ENCODE peak calls at places on chromosomes 12 and 14, in five cellular contexts. One of them, this sample, is unnamed.

GRCh38 chr14:35789651-35790050 is 19.4 kb downstream of the RALGAPA1 start:
- DNase-seq in cardiac muscle cell: no peak
- DNase-seq in left lung: no peak
- DNase-seq in heart left ventricle: no peak
- DNase-seq in pancreas: no peak
- DNase-seq in this sample: no peak

GRCh38 chr14:76323331-76324050 is 52.4 kb upstream of the ESRRB start:
- DNase-seq in left lung: no peak
- DNase-seq in heart left ventricle: no peak
- DNase-seq in cardiac muscle cell: no peak
- DNase-seq in pancreas: no peak
- DNase-seq in this sample: no peak

GRCh38 chr12:47949441-47950341 is 13.7 kb upstream of the TMEM106C start:
- DNase-seq in pancreas: peak
- DNase-seq in left lung: peak
- DNase-seq in cardiac muscle cell: peak
- DNase-seq in heart left ventricle: peak
- DNase-seq in this sample: peak

GRCh38 chr12:119592232-119592631 is 1.3 kb upstream of the TMEM233 start:
- DNase-seq in left lung: no peak
- DNase-seq in heart left ventricle: no peak
- DNase-seq in cardiac muscle cell: peak
- DNase-seq in pancreas: no peak
- DNase-seq in this sample: no peak

GRCh38 chr14:85528882-85529585 is 910 bp upstream of the FLRT2 start:
- DNase-seq in heart left ventricle: no peak
- DNase-seq in cardiac muscle cell: peak
- DNase-seq in left lung: no peak
- DNase-seq in pancreas: peak
- DNase-seq in this sample: peak

GRCh38 chr14:51643137-51643536 is 8.6 kb upstream of the FRMD6 start:
- DNase-seq in left lung: no peak
- DNase-seq in pancreas: no peak
- DNase-seq in heart left ventricle: no peak
- DNase-seq in cardiac muscle cell: no peak
- DNase-seq in this sample: no peak

GRCh38 chr12:3641428-3641883 is 111.5 kb downstream of the CRACR2A start:
- DNase-seq in pancreas: no peak
- DNase-seq in left lung: no peak
- DNase-seq in heart left ventricle: no peak
- DNase-seq in cardiac muscle cell: peak
- DNase-seq in this sample: no peak

GRCh38 chr12:6952121-6952859 is 1.1 kb downstream of the PTPN6 start:
- DNase-seq in left lung: peak
- DNase-seq in cardiac muscle cell: no peak
- DNase-seq in heart left ventricle: no peak
- DNase-seq in pancreas: no peak
- DNase-seq in this sample: no peak

GRCh38 chr14:72753044-72753710 is 140.7 kb downstream of the DPF3 start:
- DNase-seq in heart left ventricle: no peak
- DNase-seq in left lung: no peak
- DNase-seq in pancreas: no peak
- DNase-seq in cardiac muscle cell: no peak
- DNase-seq in this sample: no peak

GRCh38 chr14:79229383-79229875 is 981.9 kb downstream of the DIO2 start:
- DNase-seq in cardiac muscle cell: no peak
- DNase-seq in left lung: no peak
- DNase-seq in pancreas: no peak
- DNase-seq in heart left ventricle: no peak
- DNase-seq in this sample: no peak

GRCh38 chr12:110661337-110661972 is 27.5 kb downstream of the HVCN1 start:
- DNase-seq in pancreas: no peak
- DNase-seq in cardiac muscle cell: no peak
- DNase-seq in heart left ventricle: peak
- DNase-seq in left lung: peak
- DNase-seq in this sample: no peak

GRCh38 chr12:56189336-56189917 is at the start of gene SMARCC2:
- DNase-seq in left lung: peak
- DNase-seq in cardiac muscle cell: peak
- DNase-seq in heart left ventricle: peak
- DNase-seq in pancreas: peak
- DNase-seq in this sample: peak

GRCh38 chr12:19404232-19404880 is 34.9 kb upstream of the AEBP2 start:
- DNase-seq in left lung: no peak
- DNase-seq in pancreas: no peak
- DNase-seq in cardiac muscle cell: no peak
- DNase-seq in heart left ventricle: no peak
- DNase-seq in this sample: no peak
- H3K4me3 ChIP-seq in left lung: no peak
- H3K4me3 ChIP-seq in pancreas: no peak
- H3K4me3 ChIP-seq in cardiac muscle cell: no peak
- H3K4me3 ChIP-seq in heart left ventricle: no peak
- H3K4me3 ChIP-seq in this sample: no peak

GRCh38 chr12:31355747-31356107 is 29.8 kb upstream of the SINHCAF start:
- DNase-seq in heart left ventricle: no peak
- DNase-seq in cardiac muscle cell: no peak
- DNase-seq in pancreas: no peak
- DNase-seq in left lung: no peak
- DNase-seq in this sample: no peak

GRCh38 chr12:31353730-31354708 is 28.1 kb upstream of the SINHCAF start:
- DNase-seq in heart left ventricle: no peak
- DNase-seq in left lung: no peak
- DNase-seq in cardiac muscle cell: no peak
- DNase-seq in pancreas: no peak
- DNase-seq in this sample: no peak
- H3K27ac ChIP-seq in heart left ventricle: no peak
- H3K27ac ChIP-seq in left lung: no peak
- H3K27ac ChIP-seq in cardiac muscle cell: no peak
- H3K27ac ChIP-seq in pancreas: no peak
- H3K27ac ChIP-seq in this sample: peak

GRCh38 chr12:19669793-19670192 is 230.5 kb downstream of the AEBP2 start:
- DNase-seq in heart left ventricle: no peak
- DNase-seq in cardiac muscle cell: no peak
- DNase-seq in left lung: no peak
- DNase-seq in pancreas: no peak
- DNase-seq in this sample: no peak
- H3K4me3 ChIP-seq in heart left ventricle: no peak
- H3K4me3 ChIP-seq in cardiac muscle cell: no peak
- H3K4me3 ChIP-seq in left lung: no peak
- H3K4me3 ChIP-seq in pancreas: no peak
- H3K4me3 ChIP-seq in this sample: no peak

GRCh38 chr14:68911594-68912227 is 67.4 kb downstream of the ACTN1 start:
- DNase-seq in heart left ventricle: peak
- DNase-seq in left lung: peak
- DNase-seq in cardiac muscle cell: peak
- DNase-seq in pancreas: peak
- DNase-seq in this sample: peak
- H3K27ac ChIP-seq in heart left ventricle: no peak
- H3K27ac ChIP-seq in left lung: peak
- H3K27ac ChIP-seq in cardiac muscle cell: peak
- H3K27ac ChIP-seq in pancreas: no peak
- H3K27ac ChIP-seq in this sample: no peak

GRCh38 chr12:14767617-14768016 is 35.7 kb downstream of the WBP11 start:
- DNase-seq in heart left ventricle: no peak
- DNase-seq in left lung: no peak
- DNase-seq in pancreas: no peak
- DNase-seq in cardiac muscle cell: no peak
- DNase-seq in this sample: no peak

GRCh38 chr12:14769462-14769836 is 33.8 kb downstream of the WBP11 start:
- DNase-seq in pancreas: no peak
- DNase-seq in left lung: peak
- DNase-seq in cardiac muscle cell: peak
- DNase-seq in heart left ventricle: peak
- DNase-seq in this sample: no peak

GRCh38 chr12:14770495-14771313 is 32.6 kb downstream of the WBP11 start:
- DNase-seq in cardiac muscle cell: peak
- DNase-seq in heart left ventricle: peak
- DNase-seq in left lung: peak
- DNase-seq in pancreas: peak
- DNase-seq in this sample: peak

GRCh38 chr12:14769837-14770494 is 33.3 kb downstream of the WBP11 start:
- DNase-seq in cardiac muscle cell: peak
- DNase-seq in heart left ventricle: peak
- DNase-seq in left lung: peak
- DNase-seq in pancreas: peak
- DNase-seq in this sample: peak

GRCh38 chr12:14768823-14769405 is 34.4 kb downstream of the WBP11 start:
- DNase-seq in left lung: peak
- DNase-seq in pancreas: peak
- DNase-seq in heart left ventricle: no peak
- DNase-seq in cardiac muscle cell: peak
- DNase-seq in this sample: no peak
- H3K4me3 ChIP-seq in left lung: peak
- H3K4me3 ChIP-seq in pancreas: peak
- H3K4me3 ChIP-seq in heart left ventricle: peak
- H3K4me3 ChIP-seq in cardiac muscle cell: peak
- H3K4me3 ChIP-seq in this sample: peak

DNA sequence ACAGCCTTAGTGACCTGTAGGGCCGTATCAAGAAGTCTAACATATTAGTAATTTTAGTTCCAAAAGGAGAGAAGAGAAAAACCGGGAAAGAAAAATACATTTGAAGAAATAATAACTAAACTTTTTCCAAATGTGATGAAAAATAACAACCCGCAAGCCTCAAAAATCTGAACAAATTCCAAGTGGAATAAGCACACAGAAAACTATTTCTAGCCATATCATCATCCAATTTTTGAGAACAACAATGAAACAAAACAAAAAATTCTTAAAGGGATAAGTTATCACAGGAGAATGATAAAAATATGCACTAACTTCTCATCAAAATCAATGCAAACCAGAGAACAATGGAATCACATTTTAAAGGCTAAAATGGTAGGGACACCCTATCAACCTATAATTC is 198.1 kb upstream of the PLXNC1 start:
- DNase-seq in heart left ventricle: no peak
- DNase-seq in left lung: no peak
- DNase-seq in cardiac muscle cell: no peak
- DNase-seq in pancreas: no peak
- DNase-seq in this sample: no peak
- H3K27ac ChIP-seq in heart left ventricle: no peak
- H3K27ac ChIP-seq in left lung: no peak
- H3K27ac ChIP-seq in cardiac muscle cell: no peak
- H3K27ac ChIP-seq in pancreas: no peak
- H3K27ac ChIP-seq in this sample: no peak

DNA sequence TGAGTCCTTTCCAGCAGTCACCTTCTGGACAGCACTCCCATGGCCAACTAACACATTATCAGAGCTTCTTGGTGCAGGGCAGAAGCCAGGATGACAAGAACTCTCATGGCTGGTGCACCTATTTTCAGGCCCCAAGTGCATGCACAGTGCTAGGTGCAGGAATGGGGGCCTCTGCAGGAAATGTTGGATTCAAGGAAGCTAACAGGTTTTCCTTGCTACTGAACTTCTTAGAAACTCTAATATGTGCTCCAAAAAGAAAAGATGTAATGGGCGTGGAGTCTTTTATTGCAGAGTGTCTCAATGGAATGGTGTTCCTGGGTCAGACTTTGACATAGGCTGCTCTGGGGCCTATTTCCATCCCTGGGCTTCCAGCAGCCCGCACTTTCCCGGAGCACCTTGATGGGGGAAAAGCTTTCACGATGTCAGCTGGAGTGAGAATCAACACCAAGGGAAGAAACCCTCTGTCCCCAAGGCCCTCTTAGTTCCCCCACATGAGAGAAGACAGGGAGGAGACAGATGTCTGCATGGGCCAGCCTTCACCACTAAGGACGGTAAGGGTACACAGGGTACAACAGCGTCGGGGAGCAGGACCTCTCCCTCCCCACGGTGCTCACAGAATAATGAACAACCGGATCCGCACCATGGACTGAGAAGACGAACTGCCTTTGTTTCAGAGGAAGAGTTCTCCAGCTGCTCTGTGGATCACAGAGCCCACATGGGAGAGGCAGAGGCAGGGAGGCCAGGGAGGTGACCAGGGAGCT is 6.9 kb downstream of the KRT3 start:
- DNase-seq in heart left ventricle: no peak
- DNase-seq in pancreas: no peak
- DNase-seq in left lung: no peak
- DNase-seq in cardiac muscle cell: no peak
- DNase-seq in this sample: no peak
- H3K4me3 ChIP-seq in heart left ventricle: no peak
- H3K4me3 ChIP-seq in pancreas: no peak
- H3K4me3 ChIP-seq in left lung: no peak
- H3K4me3 ChIP-seq in cardiac muscle cell: no peak
- H3K4me3 ChIP-seq in this sample: no peak

GRCh38 chr12:9049520-9050133 is 60.3 kb downstream of the KLRG1 start:
- DNase-seq in cardiac muscle cell: peak
- DNase-seq in heart left ventricle: no peak
- DNase-seq in left lung: no peak
- DNase-seq in pancreas: no peak
- DNase-seq in this sample: no peak

GRCh38 chr12:9052610-9053009 is 63.1 kb downstream of the A2M start:
- DNase-seq in heart left ventricle: no peak
- DNase-seq in cardiac muscle cell: no peak
- DNase-seq in left lung: no peak
- DNase-seq in pancreas: no peak
- DNase-seq in this sample: no peak

GRCh38 chr12:9048930-9049329 is 59.6 kb downstream of the KLRG1 start:
- DNase-seq in pancreas: no peak
- DNase-seq in cardiac muscle cell: no peak
- DNase-seq in heart left ventricle: no peak
- DNase-seq in left lung: no peak
- DNase-seq in this sample: no peak

GRCh38 chr12:9050521-9051155 is 61.3 kb downstream of the KLRG1 start:
- DNase-seq in left lung: no peak
- DNase-seq in pancreas: no peak
- DNase-seq in heart left ventricle: no peak
- DNase-seq in cardiac muscle cell: no peak
- DNase-seq in this sample: no peak

GRCh38 chr12:9051156-9051545 is 61.8 kb downstream of the KLRG1 start:
- DNase-seq in cardiac muscle cell: no peak
- DNase-seq in left lung: no peak
- DNase-seq in heart left ventricle: peak
- DNase-seq in pancreas: no peak
- DNase-seq in this sample: no peak
- H3K27ac ChIP-seq in cardiac muscle cell: no peak
- H3K27ac ChIP-seq in left lung: no peak
- H3K27ac ChIP-seq in heart left ventricle: no peak
- H3K27ac ChIP-seq in pancreas: no peak
- H3K27ac ChIP-seq in this sample: no peak

DNA sequence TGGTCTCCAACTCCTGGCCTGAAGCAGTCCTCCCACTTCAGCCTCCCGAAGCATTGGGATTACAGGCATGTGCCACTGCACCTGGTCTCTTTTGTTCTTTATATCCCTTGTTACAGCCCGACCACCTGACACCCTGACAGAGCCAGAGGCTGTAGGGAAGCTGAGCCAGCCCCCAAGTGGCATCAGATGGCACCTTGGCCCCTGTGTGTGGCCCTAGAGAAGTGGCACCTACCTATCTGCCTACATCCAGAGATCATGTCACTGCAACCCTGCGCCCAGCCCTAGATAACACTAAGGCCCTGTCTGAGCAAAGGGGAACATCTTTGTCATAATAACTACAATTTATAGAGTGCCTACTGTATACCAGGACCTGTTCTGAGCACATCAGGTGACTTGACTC is 235.0 kb downstream of the AACS start:
- DNase-seq in heart left ventricle: no peak
- DNase-seq in cardiac muscle cell: no peak
- DNase-seq in left lung: no peak
- DNase-seq in pancreas: no peak
- DNase-seq in this sample: no peak
- H3K4me3 ChIP-seq in heart left ventricle: no peak
- H3K4me3 ChIP-seq in cardiac muscle cell: no peak
- H3K4me3 ChIP-seq in left lung: no peak
- H3K4me3 ChIP-seq in pancreas: no peak
- H3K4me3 ChIP-seq in this sample: no peak

This sample was measured in dorsolateral prefrontal cortex.